ENCODE peak calls at places on chromosomes 11 and 22, in five cellular contexts. F, M, W, P and N are unnamed samples.

GRCh38 chr11:30635401-30635989 is 49.3 kb upstream of the MPPED2 start:
- DNase-seq in F (peak), M (peak), P (peak), W (no peak), N (peak)

GRCh38 chr11:96215094-96215782 is 127.8 kb downstream of the MAML2 start:
- DNase-seq in M (no peak), P (no peak), W (peak), F (no peak), N (no peak)

GRCh38 chr11:13423372-13423771 is 39.6 kb downstream of the BTBD10 start:
- DNase-seq in P (no peak), F (no peak), W (no peak), M (no peak), N (no peak)

GRCh38 chr11:26931248-26931631 is 62.7 kb upstream of the FIBIN start:
- DNase-seq in M (no peak), W (no peak), F (no peak), P (no peak), N (no peak)

GRCh38 chr11:64060861-64061444 is 25.2 kb downstream of the FLRT1 start:
- DNase-seq in W (peak), F (peak), M (peak), P (peak), N (peak)

GRCh38 chr22:38570841-38571364 is 920 bp upstream of the DMC1 start:
- DNase-seq in M (peak), F (peak), W (peak), P (peak), N (peak)

GRCh38 chr11:13338437-13339069 is 61.0 kb downstream of the BMAL1 start:
- DNase-seq in P (no peak), M (no peak), W (no peak), F (no peak), N (no peak)

GRCh38 chr11:79094601-79095000 is 346.2 kb downstream of the TENM4 start:
- DNase-seq in M (no peak), P (no peak), W (no peak), F (no peak), N (no peak)

GRCh38 chr11:76791861-76792260 is 8.7 kb downstream of the TSKU start:
- DNase-seq in P (no peak), W (no peak), F (no peak), M (no peak), N (no peak)

GRCh38 chr22:33841281-33842005 is 78.8 kb downstream of the LARGE1 start:
- DNase-seq in F (no peak), W (peak), P (no peak), M (no peak), N (no peak)

GRCh38 chr22:34622602-34623001 is 443.4 kb upstream of the ISX start:
- DNase-seq in P (no peak), F (no peak), W (no peak), M (no peak), N (no peak)

GRCh38 chr11:126742582-126742981 is 258.0 kb downstream of the KIRREL3 start:
- DNase-seq in P (no peak), F (no peak), W (no peak), M (no peak), N (no peak)

GRCh38 chr11:126746443-126746842 is 254.1 kb downstream of the KIRREL3 start:
- DNase-seq in W (no peak), F (no peak), P (no peak), M (no peak), N (no peak)

GRCh38 chr11:126747315-126747714 is 253.3 kb downstream of the KIRREL3 start:
- DNase-seq in F (no peak), M (no peak), P (no peak), W (no peak), N (no peak)

GRCh38 chr11:126748097-126748756 is 252.3 kb downstream of the KIRREL3 start:
- DNase-seq in M (peak), W (no peak), P (no peak), F (no peak), N (no peak)

DNA sequence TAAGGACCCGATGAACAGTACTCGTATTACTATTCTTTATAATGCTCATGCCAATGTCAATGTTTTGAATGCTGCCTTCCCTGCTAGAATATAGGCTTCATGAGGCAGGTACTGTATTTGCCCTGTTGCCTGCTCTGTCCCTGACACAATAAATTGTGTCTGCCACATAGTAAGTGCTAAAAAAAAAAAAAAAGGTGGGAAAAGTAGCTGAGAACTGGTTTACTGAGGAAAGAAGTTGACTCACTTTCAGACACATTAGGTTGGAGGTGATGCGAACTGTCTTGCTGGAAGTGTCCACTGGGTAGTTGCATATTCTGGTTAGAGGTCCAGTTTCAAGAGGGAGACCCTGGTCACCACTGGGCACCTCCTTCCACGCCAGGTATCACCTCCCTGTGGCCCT is 255.9 kb downstream of the KIRREL3 start:
- DNase-seq in F (no peak), W (no peak), M (no peak), P (no peak), N (no peak)
- TF ChIP-seq EZH2phosphoT487 in F (no peak), W (no peak), M (no peak), P (no peak), N (no peak)

DNA sequence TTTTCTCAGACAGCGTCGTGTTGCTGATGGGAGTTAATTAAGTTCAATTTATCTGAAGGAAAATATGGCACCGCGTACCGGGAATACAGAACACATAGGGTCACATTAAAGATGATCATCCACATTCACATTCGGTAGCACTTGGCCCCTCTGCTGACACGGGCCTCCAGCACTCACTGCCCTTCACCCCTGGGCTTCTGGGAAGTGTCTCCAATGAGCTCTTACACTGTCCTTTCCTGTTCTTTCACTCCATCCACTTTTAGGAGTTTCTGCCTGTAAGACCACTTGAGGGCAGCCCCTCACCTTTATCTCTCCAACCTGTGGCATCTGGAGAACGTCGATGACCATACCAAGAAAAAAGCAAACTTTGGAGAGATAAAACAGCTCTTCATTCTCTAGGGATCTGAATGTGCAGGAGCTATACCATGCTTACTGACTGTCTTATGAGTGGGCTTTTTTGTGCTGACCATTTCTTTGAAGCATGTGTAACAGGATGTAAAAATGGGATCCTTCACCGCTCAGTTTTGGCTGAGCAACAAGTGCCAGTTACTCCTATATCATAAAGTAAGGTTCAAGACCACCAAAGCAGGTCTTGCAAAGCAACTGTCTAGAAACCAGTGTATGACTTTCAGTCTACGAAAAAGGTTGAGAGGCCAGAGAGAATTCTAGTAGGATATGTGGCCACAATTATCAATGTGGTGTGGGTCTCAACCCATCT is 1.1 kb upstream of the SERGEF start:
- DNase-seq in P (peak), W (peak), M (peak), F (peak), N (peak)
- H3K27ac ChIP-seq in P (no peak), W (no peak), M (no peak), F (no peak), N (peak)

DNA sequence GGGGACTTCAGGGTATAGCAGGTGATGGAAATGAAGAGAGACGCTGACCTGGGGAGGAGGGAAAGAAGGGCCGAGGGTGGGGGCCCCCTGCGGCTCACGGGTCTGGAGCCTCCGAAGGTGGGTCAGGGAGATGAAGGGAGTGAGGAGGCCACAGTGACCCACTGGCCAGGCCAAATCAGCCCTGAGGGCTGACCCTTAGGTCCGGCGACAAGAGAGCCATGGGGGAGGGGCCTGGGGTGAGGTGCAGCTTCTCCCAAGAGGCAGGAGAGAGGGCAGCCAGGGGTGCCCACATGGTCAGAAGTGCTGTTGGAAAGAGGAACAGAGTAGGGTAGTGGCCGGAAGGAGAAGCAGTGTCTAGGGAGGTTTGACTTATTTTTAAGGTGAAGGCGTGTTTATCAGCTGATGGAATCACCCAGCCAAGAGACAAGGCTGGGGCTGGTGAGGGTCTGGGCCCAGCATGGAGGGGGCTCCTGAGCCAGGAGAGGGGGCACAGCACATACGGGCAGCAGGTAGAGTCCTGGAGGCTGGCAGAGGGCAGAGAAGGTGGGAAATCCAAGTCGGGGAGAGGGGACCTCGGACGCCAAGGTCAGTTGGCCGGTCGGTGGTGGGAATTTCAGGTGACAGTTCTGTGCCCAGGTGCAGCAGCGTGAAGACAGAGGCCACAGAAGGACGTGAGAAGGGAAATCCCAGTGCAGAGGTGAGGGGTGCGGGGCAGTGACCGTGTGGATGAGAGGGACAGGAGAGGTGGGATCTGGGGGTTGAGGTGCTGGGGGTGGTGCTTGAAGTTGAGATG is 49.0 kb downstream of the LINC01488 start:
- DNase-seq in F (no peak), P (no peak), M (no peak), W (no peak), N (no peak)
- TF ChIP-seq EZH2phosphoT487 in F (no peak), P (no peak), M (no peak), W (no peak), N (no peak)

DNA sequence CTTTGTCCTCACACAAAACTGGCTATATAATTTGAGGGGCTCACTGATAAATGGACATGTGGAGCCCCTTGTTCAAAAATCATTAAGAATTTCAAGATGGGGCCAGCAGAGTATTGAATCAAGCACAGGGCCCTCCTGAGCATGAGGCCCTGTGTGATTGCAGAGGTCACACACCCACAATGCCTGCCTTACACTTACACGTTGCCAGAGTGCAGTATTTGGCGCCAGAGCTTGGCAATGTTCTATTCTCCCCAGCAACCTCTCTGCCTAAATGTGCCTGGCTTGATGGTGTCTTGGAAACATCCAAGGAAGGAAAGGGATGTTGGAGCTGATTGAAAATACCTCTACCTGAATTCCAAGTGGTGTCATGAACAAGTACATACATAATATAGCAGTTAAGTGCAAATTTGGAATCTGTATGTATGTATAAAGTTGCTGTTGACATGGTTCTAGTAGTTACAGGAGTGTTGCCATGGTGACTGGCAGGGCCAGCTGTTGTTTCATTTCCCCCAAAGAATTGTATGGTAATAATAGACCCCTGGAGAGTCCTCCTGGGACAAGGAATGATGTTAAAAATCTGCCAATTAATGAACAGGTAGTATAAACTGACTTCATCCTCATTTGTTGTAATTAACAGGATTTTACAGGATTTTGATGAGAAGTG is 205.7 kb upstream of the NAV2 start:
- DNase-seq in M (no peak), W (no peak), P (no peak), F (no peak), N (no peak)
- H3K27ac ChIP-seq in M (no peak), W (no peak), P (no peak), F (no peak), N (no peak)

GRCh38 chr22:17009640-17010291 is 1.7 kb upstream of the GAB4 start:
- DNase-seq in M (peak), P (no peak), W (peak), F (no peak), N (no peak)

GRCh38 chr22:17007852-17008731 is at the start of gene GAB4:
- DNase-seq in M (peak), P (no peak), W (no peak), F (no peak), N (no peak)

GRCh38 chr22:17012267-17012666 is 4.2 kb upstream of the GAB4 start:
- DNase-seq in M (no peak), P (no peak), F (no peak), W (no peak), N (no peak)

DNA sequence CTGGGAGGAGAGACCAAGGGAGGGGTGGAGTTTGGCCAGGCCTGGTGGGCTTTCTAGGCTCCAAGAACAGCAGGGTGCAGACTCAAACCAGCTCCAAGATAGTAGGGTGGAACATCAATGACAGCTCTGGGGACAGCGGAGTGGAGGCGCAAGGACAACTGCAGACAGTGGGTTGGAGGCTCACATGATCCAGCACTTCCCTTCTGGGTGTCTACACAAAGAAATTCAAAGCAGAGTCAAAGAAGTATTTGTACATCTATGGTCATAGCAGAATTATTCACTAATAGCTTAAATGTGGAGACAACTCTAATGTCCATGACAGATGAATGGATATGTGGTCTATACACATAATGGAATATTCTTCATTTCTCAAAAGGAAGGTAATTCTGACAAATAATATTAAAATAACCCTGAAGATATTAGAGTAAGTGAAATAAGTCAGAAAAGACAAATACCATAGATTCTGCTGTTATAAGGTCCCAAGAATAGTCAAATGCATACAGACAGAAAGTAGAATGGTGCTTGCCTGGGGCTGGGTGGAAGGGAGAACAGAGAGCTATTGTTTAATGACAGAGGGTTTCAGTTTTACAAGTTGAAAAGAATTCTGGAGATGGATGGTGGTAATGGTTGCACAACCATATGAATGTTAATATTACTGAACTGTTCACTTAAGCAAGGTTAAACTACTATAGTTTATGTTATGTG is 5.5 kb upstream of the GAB4 start:
- DNase-seq in M (no peak), P (no peak), F (no peak), W (no peak), N (no peak)
- TF ChIP-seq EZH2phosphoT487 in M (no peak), P (no peak), F (no peak), W (no peak), N (no peak)

GRCh38 chr11:10670099-10670498 is 23.5 kb downstream of the IRAG1 start:
- DNase-seq in M (no peak), F (no peak), W (no peak), P (no peak), N (no peak)
- H3K27ac ChIP-seq in M (no peak), F (peak), W (no peak), P (no peak), N (peak)

GRCh38 chr11:72864692-72865655 is 50.8 kb downstream of the ATG16L2 start:
- DNase-seq in W (no peak), F (peak), M (no peak), P (no peak), N (peak)

GRCh38 chr11:72872012-72872411 is 57.8 kb downstream of the ATG16L2 start:
- DNase-seq in M (no peak), P (no peak), F (no peak), W (no peak), N (no peak)

GRCh38 chr11:72867970-72868369 is 53.8 kb downstream of the ATG16L2 start:
- DNase-seq in F (no peak), P (no peak), M (no peak), W (no peak), N (no peak)

GRCh38 chr11:72871089-72871488 is 56.9 kb downstream of the ATG16L2 start:
- DNase-seq in M (no peak), P (no peak), F (no peak), W (no peak), N (no peak)

GRCh38 chr11:72869845-72870244 is 55.6 kb downstream of the ATG16L2 start:
- DNase-seq in P (no peak), M (no peak), W (no peak), F (no peak), N (no peak)
- TF ChIP-seq EZH2phosphoT487 in P (no peak), M (no peak), W (no peak), F (no peak), N (no peak)

DNA sequence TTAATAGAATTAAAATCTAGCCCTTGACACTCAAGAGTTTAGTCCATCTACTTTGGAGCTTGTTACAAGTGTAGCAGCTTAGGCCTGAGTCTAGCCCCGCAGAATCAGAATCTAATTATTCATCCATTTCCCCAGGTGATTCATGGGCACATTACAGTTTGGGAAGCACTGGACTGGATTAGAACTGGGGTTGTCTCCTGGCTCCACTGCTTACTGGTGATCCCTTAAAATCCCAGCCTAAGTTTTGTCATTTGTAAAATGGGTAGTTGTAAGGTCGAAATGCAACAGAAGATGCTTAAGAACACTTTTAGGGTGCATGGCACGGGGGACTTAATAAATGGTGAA is 1.3 kb downstream of the STX3 start:
- DNase-seq in W (no peak), P (no peak), M (no peak), F (no peak), N (no peak)
- H3K27ac ChIP-seq in W (no peak), P (no peak), M (peak), F (no peak), N (peak)

GRCh38 chr11:5004429-5005274 is 10.0 kb downstream of the OR51L1 start:
- DNase-seq in M (peak), F (peak), W (peak), P (peak), N (peak)
- TF ChIP-seq EZH2phosphoT487 in M (no peak), F (no peak), W (no peak), P (no peak), N (no peak)